ENCODE peak calls at places on chromosomes 6 and 20, in nine cellular contexts. K, D, A, L, V, Z, H, X and B are unnamed samples. For H3K27me3, the result is how much of the 10 kb centered on the place peaks cover.

GRCh38 chr6:166258854-166259276 is 49.3 kb downstream of the PRR18 start:
- DNase-seq in K (peak), D (no peak), A (no peak), L (no peak), V (peak), Z (no peak), H (no peak), X (peak), B (no peak)

GRCh38 chr6:160951187-160952030 is 40.2 kb upstream of the MAP3K4 start:
- DNase-seq in K (no peak), D (no peak), A (no peak), L (no peak), V (no peak), Z (no peak), H (no peak), X (no peak), B (no peak)

GRCh38 chr20:5039255-5039657 is 37.9 kb upstream of the SLC23A2 start:
- DNase-seq in K (peak), D (no peak), A (no peak), L (no peak), V (no peak), Z (no peak), H (no peak), X (no peak), B (no peak)

GRCh38 chr6:156562019-156562418 is 215.2 kb upstream of the ARID1B start:
- DNase-seq in K (no peak), D (no peak), A (no peak), L (no peak), V (no peak), Z (no peak), H (no peak), X (no peak), B (no peak)

GRCh38 chr6:125888989-125889656 is 67.4 kb upstream of the HINT3 start:
- DNase-seq in K (no peak), D (peak), A (no peak), L (peak), V (no peak), Z (no peak), H (peak), X (no peak), B (no peak)

GRCh38 chr6:43842231-43842794 is 72.3 kb downstream of the VEGFA start:
- DNase-seq in K (no peak), D (no peak), A (no peak), L (peak), V (no peak), Z (no peak), H (no peak), X (no peak), B (no peak)

GRCh38 chr20:33908351-33908750 is 85.4 kb upstream of the RALY start:
- DNase-seq in K (no peak), D (no peak), A (no peak), L (no peak), V (no peak), Z (no peak), H (no peak), X (no peak), B (peak)

GRCh38 chr6:100467144-100468012 is 2.7 kb upstream of the SIM1 start:
- DNase-seq in K (no peak), D (no peak), A (no peak), L (no peak), V (no peak), Z (no peak), H (no peak), X (no peak), B (no peak)

GRCh38 chr6:16332175-16332542 is 93.8 kb downstream of the GMPR start:
- DNase-seq in K (peak), D (peak), A (peak), L (peak), V (peak), Z (peak), H (peak), X (peak), B (peak)

GRCh38 chr6:40322336-40322735 is 264.8 kb downstream of the LRFN2 start:
- DNase-seq in K (no peak), D (no peak), A (no peak), L (no peak), V (no peak), Z (no peak), H (no peak), X (no peak), B (no peak)

GRCh38 chr20:4444404-4444803 is 277.3 kb upstream of the PRND start:
- DNase-seq in K (no peak), D (peak), A (no peak), L (peak), V (no peak), Z (no peak), H (no peak), X (no peak), B (no peak)

GRCh38 chr6:72552938-72553337 is 68.9 kb upstream of the KCNQ5 start:
- DNase-seq in K (no peak), D (peak), A (no peak), L (peak), V (no peak), Z (no peak), H (no peak), X (no peak), B (no peak)

GRCh38 chr20:3677733-3678132 is 4.1 kb downstream of the ADAM33 start:
- DNase-seq in K (no peak), D (no peak), A (peak), L (peak), V (no peak), Z (peak), H (no peak), X (no peak), B (no peak)

GRCh38 chr6:69005194-69005593 is 370.1 kb downstream of the ADGRB3 start:
- DNase-seq in K (no peak), D (no peak), A (no peak), L (peak), V (no peak), Z (no peak), H (no peak), X (no peak), B (no peak)

GRCh38 chr20:3765171-3765887 is 2.2 kb downstream of the ADISSP start:
- DNase-seq in K (no peak), D (no peak), A (no peak), L (no peak), V (no peak), Z (no peak), H (no peak), X (no peak), B (no peak)

GRCh38 chr6:45491048-45491447 is 113.3 kb upstream of the SUPT3H start:
- DNase-seq in K (no peak), D (no peak), A (no peak), L (no peak), V (no peak), Z (no peak), H (no peak), X (no peak), B (no peak)

GRCh38 chr20:21156266-21156665 is 30.4 kb downstream of the KIZ start:
- DNase-seq in K (no peak), D (peak), A (no peak), L (peak), V (no peak), Z (no peak), H (no peak), X (no peak), B (no peak)

GRCh38 chr20:23049933-23050838 is 714 bp upstream of the THBD start:
- DNase-seq in K (no peak), D (no peak), A (peak), L (no peak), V (peak), Z (peak), H (peak), X (peak), B (no peak)

GRCh38 chr6:15916581-15916980 is 212.3 kb upstream of the MYLIP start:
- DNase-seq in K (no peak), D (no peak), A (no peak), L (no peak), V (no peak), Z (no peak), H (no peak), X (no peak), B (peak)

GRCh38 chr20:18287546-18287914 is 797 bp upstream of the ZNF133 start:
- DNase-seq in K (no peak), D (no peak), A (peak), L (no peak), V (no peak), Z (no peak), H (no peak), X (no peak), B (no peak)

GRCh38 chr6:136439514-136440186 is 110.6 kb downstream of the MAP7 start:
- DNase-seq in K (no peak), D (peak), A (no peak), L (peak), V (no peak), Z (no peak), H (no peak), X (no peak), B (no peak)

GRCh38 chr6:25882066-25882496 is 8.0 kb upstream of the SLC17A3 start:
- DNase-seq in K (no peak), D (no peak), A (no peak), L (no peak), V (no peak), Z (no peak), H (peak), X (no peak), B (peak)

GRCh38 chr6:14635933-14636599 is 518.5 kb downstream of the CD83 start:
- DNase-seq in K (no peak), D (no peak), A (no peak), L (no peak), V (no peak), Z (no peak), H (no peak), X (no peak), B (no peak)

GRCh38 chr20:4082406-4083102 is 67.2 kb upstream of the RNF24 start:
- DNase-seq in K (peak), D (no peak), A (peak), L (peak), V (peak), Z (no peak), H (peak), X (no peak), B (no peak)

GRCh38 chr6:56862415-56863175 is 92.3 kb upstream of the BEND6 start:
- DNase-seq in K (no peak), D (peak), A (no peak), L (peak), V (no peak), Z (no peak), H (no peak), X (no peak), B (no peak)

GRCh38 chr6:169906004-169906740 is 154.8 kb downstream of the ERMARD start:
- DNase-seq in K (no peak), D (no peak), A (peak), L (no peak), V (no peak), Z (no peak), H (no peak), X (no peak), B (no peak)

GRCh38 chr6:158011980-158012566 is 30.4 kb downstream of the SYNJ2 start:
- DNase-seq in K (no peak), D (no peak), A (peak), L (no peak), V (no peak), Z (no peak), H (no peak), X (no peak), B (no peak)

GRCh38 chr6:157066781-157067491 is 256.4 kb downstream of the TMEM242 start:
- DNase-seq in K (no peak), D (no peak), A (no peak), L (no peak), V (no peak), Z (no peak), H (no peak), X (no peak), B (no peak)

GRCh38 chr20:45823949-45824835 is 2.9 kb downstream of the TNNC2 start:
- DNase-seq in K (peak), D (peak), A (peak), L (peak), V (no peak), Z (peak), H (peak), X (no peak), B (peak)

GRCh38 chr6:142746524-142746923 is 198.5 kb downstream of the HIVEP2 start:
- DNase-seq in K (peak), D (no peak), A (no peak), L (no peak), V (no peak), Z (no peak), H (peak), X (no peak), B (peak)

GRCh38 chr6:112296122-112296521 is 41.8 kb upstream of the LAMA4 start:
- DNase-seq in K (no peak), D (peak), A (no peak), L (peak), V (no peak), Z (no peak), H (peak), X (no peak), B (peak)

GRCh38 chr6:92495246-92495645 is 924.1 kb downstream of the EPHA7 start:
- DNase-seq in K (no peak), D (no peak), A (no peak), L (peak), V (no peak), Z (no peak), H (no peak), X (no peak), B (no peak)

GRCh38 chr20:32621071-32621913 is 36.2 kb upstream of the NOL4L start:
- DNase-seq in K (no peak), D (no peak), A (no peak), L (no peak), V (no peak), Z (no peak), H (no peak), X (no peak), B (no peak)
- H3K27me3 ChIP-seq in K (under half), D (under half), A (under half), L (under half), V (under half), Z (under half), H (under half), X (under half), B (under half)

GRCh38 chr6:153085239-153085638 is 45.8 kb downstream of the RGS17 start:
- DNase-seq in K (no peak), D (no peak), A (no peak), L (no peak), V (no peak), Z (no peak), H (no peak), X (no peak), B (peak)

GRCh38 chr6:153083869-153084268 is 47.2 kb downstream of the RGS17 start:
- DNase-seq in K (no peak), D (peak), A (no peak), L (no peak), V (no peak), Z (no peak), H (no peak), X (no peak), B (no peak)

GRCh38 chr6:153086225-153086990 is 44.7 kb downstream of the RGS17 start:
- DNase-seq in K (no peak), D (no peak), A (no peak), L (peak), V (no peak), Z (no peak), H (no peak), X (no peak), B (no peak)

GRCh38 chr6:153081914-153082313 is 49.2 kb downstream of the RGS17 start:
- DNase-seq in K (no peak), D (no peak), A (no peak), L (no peak), V (no peak), Z (no peak), H (no peak), X (no peak), B (no peak)

GRCh38 chr6:153084393-153084792 is 46.7 kb downstream of the RGS17 start:
- DNase-seq in K (no peak), D (peak), A (no peak), L (peak), V (no peak), Z (no peak), H (no peak), X (no peak), B (no peak)
- TF ChIP-seq CTCF in K (no peak), D (no peak), A (no peak), L (peak), V (no peak), Z (no peak), H (no peak), X (no peak), B (no peak)

GRCh38 chr6:167845856-167846255 is 19.1 kb downstream of the AFDN start:
- DNase-seq in K (no peak), D (no peak), A (no peak), L (no peak), V (no peak), Z (no peak), H (no peak), X (no peak), B (no peak)
- H3K4me3 ChIP-seq in K (no peak), D (no peak), A (no peak), L (no peak), V (no peak), Z (no peak), H (no peak), X (no peak), B (no peak)

GRCh38 chr6:137783640-137784198 is 83.3 kb upstream of the TNFAIP3 start:
- DNase-seq in K (no peak), D (no peak), A (no peak), L (no peak), V (no peak), Z (no peak), H (no peak), X (no peak), B (no peak)
- H3K27me3 ChIP-seq in K (under half), D (under half), A (under half), L (under half), V (under half), Z (under half), H (under half), X (under half), B (under half)

DNA sequence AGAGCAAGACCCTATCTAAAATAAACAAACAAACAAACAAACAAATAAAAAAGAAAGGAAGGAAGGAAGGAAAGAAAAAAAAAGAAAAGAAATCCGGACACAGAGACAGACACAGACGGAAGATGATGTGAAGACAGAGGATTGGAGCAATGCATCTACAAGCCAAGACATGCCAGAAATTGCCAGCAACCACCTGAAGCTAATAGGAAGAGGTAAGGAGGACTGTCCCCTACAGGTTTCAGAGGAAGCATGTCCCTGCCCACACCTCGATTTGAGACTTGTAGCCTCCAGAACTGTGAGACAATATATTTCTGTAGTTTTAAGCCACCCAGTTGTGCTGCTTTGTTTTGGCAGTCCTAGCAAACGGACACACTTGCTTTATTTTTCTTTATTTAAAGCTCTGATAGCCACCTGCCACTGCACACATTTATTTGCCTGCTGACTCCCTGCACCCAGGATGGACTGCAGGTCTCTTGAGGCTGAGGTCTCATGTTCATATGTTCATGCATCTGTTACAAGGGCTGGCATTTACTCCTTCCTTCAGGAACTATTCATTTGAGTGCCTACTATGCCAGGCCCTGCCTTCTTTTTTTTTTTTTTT is 20.7 kb upstream of the ZMYND8 start:
- DNase-seq in K (no peak), D (peak), A (no peak), L (no peak), V (no peak), Z (no peak), H (no peak), X (no peak), B (no peak)
- TF ChIP-seq CTCF in K (no peak), D (peak), A (no peak), L (no peak), V (no peak), Z (no peak), H (no peak), X (no peak), B (no peak)

GRCh38 chr6:162361168-162361567 is 366.4 kb downstream of the PRKN start:
- DNase-seq in K (no peak), D (no peak), A (no peak), L (no peak), V (no peak), Z (no peak), H (peak), X (no peak), B (no peak)

GRCh38 chr6:162364488-162364887 is 363.1 kb downstream of the PRKN start:
- DNase-seq in K (no peak), D (no peak), A (no peak), L (no peak), V (no peak), Z (no peak), H (no peak), X (no peak), B (no peak)

GRCh38 chr6:162358625-162359024 is 368.9 kb downstream of the PRKN start:
- DNase-seq in K (no peak), D (no peak), A (no peak), L (no peak), V (no peak), Z (no peak), H (no peak), X (no peak), B (no peak)

GRCh38 chr6:162369091-162369490 is 358.5 kb downstream of the PRKN start:
- DNase-seq in K (no peak), D (no peak), A (no peak), L (no peak), V (no peak), Z (no peak), H (no peak), X (no peak), B (no peak)

GRCh38 chr6:162363757-162364156 is 363.8 kb downstream of the PRKN start:
- DNase-seq in K (no peak), D (no peak), A (no peak), L (no peak), V (no peak), Z (no peak), H (no peak), X (no peak), B (no peak)
- H3K4me3 ChIP-seq in K (no peak), D (no peak), A (no peak), L (no peak), V (no peak), Z (no peak), H (no peak), X (no peak), B (no peak)

DNA sequence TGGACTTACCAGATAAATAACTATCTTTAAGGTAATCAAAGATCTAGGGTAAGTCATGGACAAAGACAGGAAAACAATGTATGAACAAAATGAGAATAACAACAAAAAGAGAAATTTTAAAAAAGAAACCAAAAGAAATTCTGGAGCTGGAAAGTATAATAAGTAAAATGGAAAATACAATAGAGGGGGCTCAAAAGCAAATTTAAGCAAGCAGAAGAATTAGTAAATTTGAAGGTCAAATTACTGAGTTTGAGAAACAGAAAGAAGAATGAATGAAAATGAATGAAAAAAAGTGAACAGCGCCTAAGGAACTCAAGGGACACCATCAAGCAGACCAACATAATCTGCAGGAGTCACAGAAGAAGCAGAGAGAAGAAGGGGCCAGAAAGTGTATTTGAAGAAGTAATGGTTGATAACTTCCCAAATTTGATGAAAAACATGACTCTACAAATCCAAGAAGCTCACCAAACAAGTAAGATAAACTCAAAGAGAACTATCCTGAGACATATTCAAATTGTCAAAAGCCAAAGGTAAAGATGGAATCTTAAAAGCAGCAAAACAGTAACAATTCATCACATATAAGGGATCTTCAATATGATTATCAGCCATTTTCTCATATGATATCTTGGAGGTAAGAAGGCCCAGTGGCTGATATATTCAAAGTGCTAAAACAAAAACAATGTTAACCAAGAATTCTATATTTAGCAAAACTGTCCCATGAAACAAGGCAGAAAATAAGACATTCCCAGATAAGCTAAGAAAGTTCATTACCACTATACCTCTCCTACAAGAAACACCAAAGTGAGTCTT is 218.5 kb downstream of the FOXC1 start:
- DNase-seq in K (no peak), D (no peak), A (no peak), L (no peak), V (no peak), Z (no peak), H (no peak), X (no peak), B (no peak)
- H3K27me3 ChIP-seq in K (under half), D (under half), A (under half), L (under half), V (under half), Z (under half), H (under half), X (under half), B (under half)

GRCh38 chr6:31918069-31918725 is 9.3 kb upstream of the C2 start:
- DNase-seq in K (no peak), D (no peak), A (no peak), L (no peak), V (no peak), Z (no peak), H (no peak), X (no peak), B (no peak)

GRCh38 chr6:31927242-31927867 is at the start of gene C2:
- DNase-seq in K (no peak), D (no peak), A (no peak), L (no peak), V (no peak), Z (no peak), H (no peak), X (no peak), B (no peak)

GRCh38 chr6:31920803-31921202 is 6.7 kb upstream of the C2 start:
- DNase-seq in K (no peak), D (no peak), A (no peak), L (no peak), V (no peak), Z (no peak), H (no peak), X (no peak), B (no peak)

GRCh38 chr6:31919624-31920303 is 7.8 kb upstream of the C2 start:
- DNase-seq in K (no peak), D (no peak), A (no peak), L (no peak), V (no peak), Z (no peak), H (no peak), X (no peak), B (no peak)

GRCh38 chr6:31922942-31923341 is 4.6 kb upstream of the C2 start:
- DNase-seq in K (peak), D (no peak), A (no peak), L (no peak), V (no peak), Z (no peak), H (no peak), X (no peak), B (no peak)
- TF ChIP-seq CTCF in K (no peak), D (no peak), A (no peak), L (peak), V (no peak), Z (no peak), H (peak), X (no peak), B (peak)